ENCODE peak calls at places on chromosome 14, in five cellular contexts. P is GM12865, G is cardiac fibroblast, R is brain microvascular endothelial cell, Z is endothelial cell of umbilical vein. Y is an unnamed sample.

GRCh38 chr14:55071870-55072640 is 20.6 kb downstream of the MAPK1IP1L start:
- DNase-seq in P (peak), G (peak), R (peak), Z (peak), Y (no peak)

GRCh38 chr14:38404616-38405015 is 148.7 kb upstream of the CLEC14A start:
- DNase-seq in P (no peak), G (peak), R (no peak), Z (no peak), Y (no peak)

GRCh38 chr14:60064491-60065072 is 27.1 kb upstream of the PCNX4 start:
- DNase-seq in P (peak), G (peak), R (no peak), Z (peak), Y (no peak)

GRCh38 chr14:82238649-82239048 is 705.0 kb upstream of the SEL1L start:
- DNase-seq in P (no peak), G (no peak), R (no peak), Z (no peak), Y (no peak)

GRCh38 chr14:103558071-103558882 is 4.2 kb downstream of the BAG5 start:
- DNase-seq in P (no peak), G (peak), R (no peak), Z (no peak), Y (no peak)

GRCh38 chr14:45249847-45250575 is 3.0 kb downstream of the MIS18BP1 start:
- DNase-seq in P (peak), G (peak), R (peak), Z (peak), Y (no peak)

GRCh38 chr14:65565948-65566347 is 153.4 kb downstream of the FUT8 start:
- DNase-seq in P (no peak), G (peak), R (no peak), Z (no peak), Y (no peak)

GRCh38 chr14:51922624-51923023 is 62.2 kb downstream of the GNG2 start:
- DNase-seq in P (no peak), G (peak), R (peak), Z (no peak), Y (no peak)

GRCh38 chr14:24139272-24139934 is 2.0 kb downstream of the EMC9 start:
- DNase-seq in P (peak), G (no peak), R (no peak), Z (no peak), Y (no peak)

GRCh38 chr14:103916636-103917262 is 11.5 kb upstream of the TDRD9 start:
- DNase-seq in P (no peak), G (no peak), R (no peak), Z (no peak), Y (no peak)

GRCh38 chr14:85533821-85534271 is 3.9 kb downstream of the FLRT2 start:
- DNase-seq in P (no peak), G (peak), R (no peak), Z (peak), Y (no peak)

GRCh38 chr14:105473677-105474477 is 744 bp upstream of the CRIP2 start:
- DNase-seq in P (no peak), G (peak), R (peak), Z (peak), Y (no peak)

GRCh38 chr14:103124501-103125001 is 1.3 kb downstream of the TNFAIP2 start:
- DNase-seq in P (no peak), G (no peak), R (no peak), Z (no peak), Y (no peak)

GRCh38 chr14:78983126-78983525 is 813.0 kb downstream of the NRXN3 start:
- DNase-seq in P (no peak), G (peak), R (peak), Z (no peak), Y (no peak)
- TF ChIP-seq CTCF in P (no peak), G (no peak), R (no peak), Z (no peak), Y (no peak)

GRCh38 chr14:96261772-96262485 is 5.9 kb downstream of the BDKRB1 start:
- DNase-seq in P (no peak), G (no peak), R (no peak), Z (no peak), Y (no peak)
- TF ChIP-seq CTCF in P (no peak), G (no peak), R (no peak), Z (no peak), Y (no peak)

DNA sequence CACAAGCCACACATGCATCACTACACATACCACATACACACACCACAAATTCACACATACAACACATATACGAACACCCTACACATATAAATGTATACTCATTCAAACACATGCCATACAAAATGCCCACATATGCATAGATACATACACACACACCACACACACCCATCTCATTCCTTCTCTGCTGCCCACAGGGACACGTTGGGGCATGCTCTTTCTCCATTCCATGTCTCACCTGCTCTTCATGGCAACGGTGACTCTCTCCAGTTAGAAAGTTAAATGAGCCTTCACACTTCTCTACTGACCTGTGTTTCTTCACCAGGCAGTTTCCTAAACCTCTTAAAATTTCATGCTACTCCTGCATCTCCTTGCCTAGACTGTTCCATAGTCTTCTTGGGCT is 1194.8 kb downstream of the BCL11B start:
- DNase-seq in P (no peak), G (no peak), R (no peak), Z (no peak), Y (no peak)
- TF ChIP-seq CTCF in P (no peak), G (no peak), R (no peak), Z (no peak), Y (no peak)

DNA sequence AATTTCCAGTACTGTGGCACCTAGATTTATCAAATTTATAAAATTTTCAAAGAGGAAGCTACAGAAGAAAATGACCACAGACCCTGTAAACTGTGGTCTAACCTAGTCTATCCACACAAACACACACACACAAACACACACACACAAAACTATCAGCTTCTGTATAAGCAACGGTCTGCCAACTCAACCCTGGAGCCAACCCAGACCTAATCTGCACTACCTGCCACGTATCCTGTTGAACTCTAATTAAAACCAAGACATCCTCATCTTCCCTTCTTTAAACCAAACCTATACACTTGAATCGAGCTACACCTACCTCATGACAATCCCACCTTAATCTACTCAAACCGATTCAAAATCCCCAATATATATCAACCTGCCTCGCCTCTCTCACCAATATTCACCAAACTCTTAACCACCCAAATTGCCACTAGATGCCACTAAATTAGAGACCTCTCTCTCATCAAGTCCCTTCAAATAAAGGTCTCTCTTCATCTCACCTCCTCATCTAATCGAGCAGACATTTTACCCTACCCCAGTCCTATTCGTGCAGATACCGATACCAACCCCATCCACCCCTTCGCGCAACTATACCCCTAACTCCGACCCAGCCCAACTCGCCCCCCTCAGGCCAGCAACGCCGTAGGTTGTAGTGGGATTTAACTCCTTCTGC is 807 bp downstream of the ACIN1 start:
- DNase-seq in P (peak), G (peak), R (no peak), Z (no peak), Y (no peak)
- TF ChIP-seq CTCF in P (peak), G (peak), R (peak), Z (peak), Y (no peak)

GRCh38 chr14:77804592-77804991 is 4.7 kb downstream of the ADCK1 start:
- DNase-seq in P (peak), G (peak), R (no peak), Z (peak), Y (no peak)
- TF ChIP-seq CTCF in P (peak), G (peak), R (peak), Z (peak), Y (no peak)

GRCh38 chr14:91358654-91359210 is 58.9 kb downstream of the CCDC88C start:
- DNase-seq in P (no peak), G (no peak), R (no peak), Z (no peak), Y (no peak)
- TF ChIP-seq CTCF in P (no peak), G (no peak), R (no peak), Z (no peak), Y (no peak)

GRCh38 chr14:99744199-99744872 is 48.9 kb upstream of the EML1 start:
- DNase-seq in P (no peak), G (peak), R (no peak), Z (no peak), Y (no peak)
- TF ChIP-seq CTCF in P (no peak), G (no peak), R (no peak), Z (no peak), Y (no peak)

Y was measured in natural killer cell.